ENCODE peak calls at places on chromosomes 2 and 18, in five cellular contexts. K, J, G, X and R are unnamed samples.

GRCh38 chr2:33681333-33681732 is 82.2 kb upstream of the FAM98A start:
- DNase-seq in X (no peak), J (no peak), K (no peak), G (peak; percentile 41), R (no peak)

GRCh38 chr2:10989151-10989550 is 77.4 kb downstream of the KCNF1 start:
- DNase-seq in G (no peak), X (no peak), K (no peak), J (no peak), R (no peak)

GRCh38 chr18:55097406-55098170 is 138.3 kb upstream of the CCDC68 start:
- DNase-seq in J (no peak), X (no peak), G (no peak), K (no peak), R (no peak)

GRCh38 chr2:236112466-236112865 is 55.7 kb downstream of the GBX2 start:
- DNase-seq in J (no peak), X (no peak), G (no peak), K (no peak), R (no peak)

GRCh38 chr2:138502253-138503086 is 900 bp downstream of the SPOPL start:
- DNase-seq in X (no peak), G (peak; percentile 39), K (no peak), J (no peak), R (no peak)

GRCh38 chr2:10414591-10414990 is 33.5 kb downstream of the ODC1 start:
- DNase-seq in K (no peak), X (no peak), J (no peak), G (no peak), R (no peak)

GRCh38 chr2:226063704-226064390 is 664.3 kb downstream of the NYAP2 start:
- DNase-seq in X (no peak), J (no peak), K (no peak), G (peak; percentile 61), R (no peak)

GRCh38 chr2:119748135-119748534 is 11.6 kb upstream of the PTPN4 start:
- DNase-seq in G (no peak), X (no peak), J (no peak), K (no peak), R (no peak)

GRCh38 chr2:57205241-57205640 is 841.4 kb upstream of the VRK2 start:
- DNase-seq in G (no peak), J (no peak), K (no peak), X (no peak), R (no peak)

GRCh38 chr2:241759091-241759807 is 17.4 kb upstream of the GAL3ST2 start:
- DNase-seq in K (no peak), J (no peak), G (no peak), X (peak; percentile 49), R (no peak)
- H3K27ac ChIP-seq in K (no peak overlapping the region), J (no peak overlapping the region), G (no peak overlapping the region), X (no peak overlapping the region), R (no peak overlapping the region)

GRCh38 chr2:222423186-222423585 is 1.2 kb upstream of the SGPP2 start:
- DNase-seq in G (no peak), K (no peak), X (no peak), J (no peak), R (no peak)

GRCh38 chr2:222424281-222424728 is at the start of gene SGPP2:
- DNase-seq in J (peak; percentile 74), G (no peak), X (peak; percentile 53), K (no peak), R (no peak)

GRCh38 chr2:222423632-222424280 is 587 bp upstream of the SGPP2 start:
- DNase-seq in K (no peak), J (no peak), X (no peak), G (no peak), R (no peak)

GRCh38 chr2:222426836-222427130 is 2.4 kb downstream of the SGPP2 start:
- DNase-seq in J (no peak), G (no peak), K (no peak), X (no peak), R (no peak)

DNA sequence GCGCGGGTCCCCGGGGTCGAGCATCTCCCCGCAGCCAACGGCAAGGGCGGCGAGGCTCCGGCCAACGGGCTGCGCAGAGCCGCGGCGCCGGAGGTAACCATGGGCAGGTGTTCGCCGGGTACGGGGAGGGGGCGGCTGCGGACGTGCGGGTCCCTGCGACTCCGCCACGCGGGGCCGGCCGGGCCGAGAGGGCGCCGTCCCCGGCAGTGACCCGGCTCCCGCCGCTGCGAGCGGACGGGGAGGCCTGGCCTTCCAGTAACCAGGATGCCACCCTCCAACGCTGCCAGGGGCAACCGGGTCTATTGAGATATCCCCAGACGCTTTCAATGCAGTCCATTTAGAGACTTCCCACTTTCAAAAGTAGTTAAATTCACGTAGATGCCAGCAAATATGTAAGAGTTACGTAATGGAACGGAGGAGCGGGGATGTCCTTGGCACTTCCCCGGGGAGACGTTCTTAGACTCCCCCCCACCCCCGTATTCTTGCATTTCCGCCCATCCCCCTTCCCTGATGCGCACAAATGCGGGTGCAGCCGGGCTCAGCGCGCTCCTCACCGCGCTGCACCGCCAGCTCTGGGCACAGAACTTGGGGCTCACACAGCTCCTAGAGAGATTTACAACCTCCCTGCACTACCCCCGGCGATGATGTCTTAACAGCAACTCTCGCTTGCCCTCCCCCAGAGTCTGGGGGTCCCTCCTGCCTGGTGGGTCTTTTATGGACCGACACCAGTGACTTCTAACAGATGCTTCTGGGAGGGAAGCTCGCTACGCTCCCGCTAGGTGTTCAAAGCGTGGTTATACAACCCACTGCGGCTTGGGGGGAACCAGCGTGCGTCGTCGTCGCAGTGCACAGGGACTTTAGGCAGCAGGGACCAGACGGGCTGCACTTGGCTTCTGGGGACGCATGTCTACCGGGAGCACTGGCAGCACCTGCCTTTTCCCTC is 657 bp downstream of the SGPP2 start:
- DNase-seq in K (no peak), X (peak; percentile 73), J (peak; percentile 52), G (no peak), R (peak; percentile 49)
- H3K4me3 ChIP-seq in K (no peak overlapping the region), X (no peak overlapping the region), J (peak overlapping the region; percentile 76), G (no peak overlapping the region), R (peak overlapping the region; percentile 63)

GRCh38 chr2:71455011-71455740 is 1.8 kb downstream of the DYSF start:
- DNase-seq in X (no peak), K (no peak), G (no peak), J (no peak), R (no peak)
- TF ChIP-seq CTCF in X (no peak), K (peak; percentile 10), G (no peak), J (no peak), R (no peak)

GRCh38 chr2:151408788-151409600 is 708 bp upstream of the RIF1 start:
- DNase-seq in X (no peak), J (no peak), G (no peak), K (no peak), R (no peak)
- H3K27ac ChIP-seq in X (peak overlapping the region; percentile 84), J (no peak overlapping the region), G (peak overlapping the region; percentile 77), K (peak overlapping the region; percentile 76), R (peak overlapping the region; percentile 97)

GRCh38 chr2:219443697-219444023 is 9.0 kb downstream of the SPEG start:
- DNase-seq in J (no peak), G (no peak), X (no peak), K (no peak), R (no peak)
- H3K4me3 ChIP-seq in J (no peak overlapping the region), G (no peak overlapping the region), X (no peak overlapping the region), K (no peak overlapping the region), R (peak overlapping the region; percentile 54)

GRCh38 chr18:59721214-59721613 is 24.0 kb upstream of the CCBE1 start:
- DNase-seq in K (no peak), G (no peak), X (no peak), J (no peak), R (no peak)

GRCh38 chr18:59729781-59730180 is 32.6 kb upstream of the CCBE1 start:
- DNase-seq in K (no peak), G (peak; percentile 98), X (no peak), J (no peak), R (no peak)

GRCh38 chr18:59719533-59720325 is 22.5 kb upstream of the CCBE1 start:
- DNase-seq in X (peak; percentile 86), G (peak; percentile 69), J (no peak), K (peak; percentile 62), R (no peak)

GRCh38 chr18:59724116-59724515 is 26.9 kb upstream of the CCBE1 start:
- DNase-seq in G (peak; percentile 79), K (no peak), X (no peak), J (no peak), R (no peak)

DNA sequence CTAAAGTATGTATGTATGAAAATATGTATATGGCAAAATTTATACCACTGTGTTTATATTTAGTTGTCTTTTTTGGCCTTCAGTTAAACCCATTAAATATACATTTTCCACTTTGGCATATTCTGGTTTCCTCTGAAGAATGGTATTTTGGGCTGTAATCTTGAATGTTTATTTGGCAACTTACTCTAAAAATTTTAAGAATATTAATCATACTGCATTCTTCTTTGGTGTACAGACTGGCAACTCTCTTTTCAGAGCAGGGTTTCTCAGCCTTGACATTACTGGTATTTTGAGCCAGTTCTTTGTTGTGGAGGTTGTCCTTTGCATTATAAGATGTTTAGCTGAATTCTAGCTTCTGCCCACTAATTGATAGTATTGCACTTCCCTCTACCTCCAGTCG is 28.0 kb upstream of the CCBE1 start:
- DNase-seq in J (no peak), K (no peak), G (peak; percentile 25), X (peak; percentile 72), R (no peak)
- TF ChIP-seq CTCF in J (no peak), K (no peak), G (no peak), X (no peak), R (no peak)